ENCODE peak calls at places on chromosomes 16 and 17, in seven cellular contexts. S is IMR-90, Z is H9, O is H1, H is mesenchymal stem cell, W is neuronal stem cell, G is trophoblast cell. V is an unnamed sample.

GRCh38 chr17:42289863-42290165 is 1.5 kb downstream of the STAT5A start:
- DNase-seq in S (no peak), Z (no peak), O (no peak), H (no peak), W (no peak), G (no peak), V (no peak)

GRCh38 chr17:82649501-82650261 is 1.4 kb upstream of the WDR45B start:
- DNase-seq in S (no peak), Z (no peak), O (no peak), H (no peak), W (no peak), G (no peak), V (no peak)

GRCh38 chr16:7140899-7141298 is 191.7 kb upstream of the RBFOX1 start:
- DNase-seq in S (no peak), Z (no peak), O (no peak), H (no peak), W (no peak), G (peak; percentile 4), V (peak; percentile 67)

GRCh38 chr16:66344533-66345145 is 21.9 kb upstream of the CDH5 start:
- DNase-seq in S (peak; percentile 48), Z (no peak), O (no peak), H (peak; percentile 44), W (no peak), G (peak; percentile 92), V (no peak)

GRCh38 chr17:28335959-28336871 is 654 bp downstream of the TNFAIP1 start:
- DNase-seq in S (peak; percentile 94), Z (peak; percentile 90), O (peak; percentile 70), H (peak; percentile 94), W (peak; percentile 85), G (peak; percentile 74), V (peak; percentile 98)

GRCh38 chr17:76293106-76293505 is 15.0 kb downstream of the QRICH2 start:
- DNase-seq in S (no peak), Z (no peak), O (no peak), H (no peak), W (no peak), G (no peak), V (no peak)

GRCh38 chr17:66469890-66470289 is 167.5 kb downstream of the PRKCA start:
- DNase-seq in S (no peak), Z (no peak), O (no peak), H (peak; percentile 58), W (no peak), G (no peak), V (no peak)

GRCh38 chr17:17535957-17536356 is 39.8 kb upstream of the RASD1 start:
- DNase-seq in S (peak; percentile 39), Z (no peak), O (no peak), H (no peak), W (no peak), G (no peak), V (no peak)

GRCh38 chr16:72824761-72825160 is 223.2 kb downstream of the ZFHX3 start:
- DNase-seq in S (no peak), Z (no peak), O (no peak), H (no peak), W (no peak), G (no peak), V (no peak)

GRCh38 chr16:7270823-7271222 is 61.8 kb upstream of the RBFOX1 start:
- DNase-seq in S (no peak), Z (no peak), O (no peak), H (no peak), W (no peak), G (no peak), V (no peak)

GRCh38 chr17:17511293-17511741 is 15.1 kb upstream of the RASD1 start:
- DNase-seq in S (no peak), Z (no peak), O (no peak), H (no peak), W (no peak), G (no peak), V (no peak)

GRCh38 chr16:57258910-57259475 is 13.9 kb downstream of the ARL2BP start:
- DNase-seq in S (no peak), Z (no peak), O (no peak), H (no peak), W (no peak), G (no peak), V (no peak)

GRCh38 chr16:10355589-10355988 is 30.3 kb upstream of the ATF7IP2 start:
- DNase-seq in S (no peak), Z (no peak), O (no peak), H (no peak), W (no peak), G (no peak), V (no peak)

GRCh38 chr17:5879424-5879823 is 190.8 kb upstream of the WSCD1 start:
- DNase-seq in S (no peak), Z (no peak), O (no peak), H (no peak), W (no peak), G (no peak), V (no peak)

GRCh38 chr17:69557339-69557738 is 142.8 kb downstream of the MAP2K6 start:
- DNase-seq in S (no peak), Z (no peak), O (no peak), H (no peak), W (no peak), G (no peak), V (no peak)

GRCh38 chr17:43694081-43694870 is 32.6 kb upstream of the MEOX1 start:
- DNase-seq in S (peak; percentile 75), Z (peak; percentile 92), O (peak; percentile 85), H (peak; percentile 81), W (peak; percentile 83), G (peak; percentile 80), V (peak; percentile 91)

GRCh38 chr17:50803676-50804075 is 31.7 kb upstream of the WFIKKN2 start:
- DNase-seq in S (no peak), Z (no peak), O (no peak), H (no peak), W (no peak), G (no peak), V (no peak)

GRCh38 chr17:19317359-19318095 is 45.0 kb downstream of the B9D1 start:
- DNase-seq in S (peak; percentile 80), Z (peak; percentile 99), O (peak; percentile 80), H (peak; percentile 75), W (peak; percentile 71), G (peak; percentile 76), V (peak; percentile 98)

GRCh38 chr17:8417806-8418205 is 17.9 kb upstream of the NDEL1 start:
- DNase-seq in S (no peak), Z (no peak), O (no peak), H (no peak), W (no peak), G (no peak), V (no peak)

GRCh38 chr17:72378414-72379395 is 257.9 kb downstream of the SOX9 start:
- DNase-seq in S (no peak), Z (no peak), O (no peak), H (no peak), W (no peak), G (no peak), V (no peak)

GRCh38 chr17:9765302-9765701 is 26.1 kb downstream of the DHRS7C start:
- DNase-seq in S (no peak), Z (no peak), O (no peak), H (no peak), W (no peak), G (no peak), V (no peak)

GRCh38 chr17:9769036-9769695 is 22.2 kb downstream of the DHRS7C start:
- DNase-seq in S (no peak), Z (no peak), O (no peak), H (no peak), W (no peak), G (no peak), V (no peak)

GRCh38 chr17:9768381-9768934 is 22.9 kb downstream of the DHRS7C start:
- DNase-seq in S (peak; percentile 16), Z (no peak), O (no peak), H (peak; percentile 40), W (peak; percentile 15), G (no peak), V (peak; percentile 61)

GRCh38 chr17:9766970-9767369 is 24.4 kb downstream of the DHRS7C start:
- DNase-seq in S (no peak), Z (no peak), O (no peak), H (no peak), W (no peak), G (no peak), V (no peak)

GRCh38 chr17:9767432-9767991 is 23.9 kb downstream of the DHRS7C start:
- DNase-seq in S (no peak), Z (no peak), O (no peak), H (no peak), W (no peak), G (no peak), V (no peak)
- H3K18ac ChIP-seq in S (no peak overlapping the region), Z (no peak overlapping the region), O (no peak overlapping the region), H (no peak overlapping the region), W (no peak overlapping the region), G (no peak overlapping the region), V (no peak overlapping the region)

GRCh38 chr17:57251211-57251787 is 5.0 kb upstream of the MSI2 start:
- DNase-seq in S (no peak), Z (no peak), O (no peak), H (no peak), W (no peak), G (no peak), V (no peak)

GRCh38 chr17:57255182-57255775 is 1.0 kb upstream of the MSI2 start:
- DNase-seq in S (no peak), Z (no peak), O (peak; percentile 28), H (no peak), W (no peak), G (no peak), V (no peak)

GRCh38 chr17:57256708-57257112 is 387 bp downstream of the MSI2 start:
- DNase-seq in S (no peak), Z (no peak), O (no peak), H (peak; percentile 33), W (no peak), G (no peak), V (peak; percentile 50)

GRCh38 chr17:57255776-57256681 is at the start of gene MSI2:
- DNase-seq in S (peak; percentile 78), Z (peak; percentile 87), O (peak; percentile 87), H (peak; percentile 84), W (peak; percentile 75), G (peak; percentile 56), V (peak; percentile 90)

GRCh38 chr17:57253307-57254065 is 2.8 kb upstream of the MSI2 start:
- DNase-seq in S (no peak), Z (no peak), O (peak; percentile 27), H (no peak), W (no peak), G (no peak), V (no peak)
- H3K18ac ChIP-seq in S (no peak overlapping the region), Z (no peak overlapping the region), O (no peak overlapping the region), H (no peak overlapping the region), W (no peak overlapping the region), G (no peak overlapping the region), V (no peak overlapping the region)

GRCh38 chr17:59490259-59490658 is 75.2 kb upstream of the DHX40 start:
- DNase-seq in S (peak; percentile 10), Z (no peak), O (no peak), H (peak; percentile 34), W (no peak), G (peak; percentile 17), V (no peak)
- H3K18ac ChIP-seq in S (no peak overlapping the region), Z (no peak overlapping the region), O (no peak overlapping the region), H (no peak overlapping the region), W (no peak overlapping the region), G (no peak overlapping the region), V (no peak overlapping the region)

GRCh38 chr16:63447121-63447520 is 1410.9 kb upstream of the CDH8 start:
- DNase-seq in S (no peak), Z (no peak), O (no peak), H (no peak), W (peak; percentile 9), G (no peak), V (peak; percentile 31)

DNA sequence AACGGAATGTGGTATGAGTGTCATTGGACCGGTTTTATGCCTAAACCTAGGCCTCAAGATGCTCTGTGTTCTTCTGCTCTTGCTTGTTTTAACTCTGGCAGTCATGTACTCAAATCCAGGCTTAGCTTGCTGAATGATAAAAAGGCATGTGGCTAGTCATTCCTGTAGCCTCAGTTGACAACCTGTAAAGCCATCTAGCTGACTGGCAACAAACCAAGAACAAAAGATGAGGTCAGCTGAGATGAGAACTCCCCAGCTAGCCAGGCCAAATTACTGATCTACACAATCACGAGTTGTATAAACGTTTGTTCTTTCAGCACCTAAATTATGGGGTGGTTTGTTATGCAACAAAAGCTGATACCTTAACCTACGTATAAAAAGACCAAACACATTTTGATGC is 1406.0 kb upstream of the CDH8 start:
- DNase-seq in S (no peak), Z (no peak), O (no peak), H (no peak), W (no peak), G (no peak), V (no peak)
- H3K18ac ChIP-seq in S (no peak overlapping the region), Z (no peak overlapping the region), O (no peak overlapping the region), H (no peak overlapping the region), W (no peak overlapping the region), G (no peak overlapping the region), V (no peak overlapping the region)

V was measured in mesendoderm.